ENCODE peak calls at places on chromosome 9, in eight cellular contexts. Y is cardiac muscle cell; F is fibroblast of lung; V is A549; X is body of pancreas; B is CD8-positive, alpha-beta T cell; O is keratinocyte; M is right atrium auricular region. D is an unnamed sample.

GRCh38 chr9:77952641-77953341 is 78.8 kb downstream of the GNAQ start:
- DNase-seq in Y (peak), F (peak), V (no peak), X (no peak), B (no peak), O (no peak), M (no peak), D (no peak)

GRCh38 chr9:131107760-131108159 is 11.4 kb downstream of the AIF1L start:
- DNase-seq in Y (no peak), F (no peak), V (no peak), X (no peak), B (no peak), O (no peak), M (no peak), D (no peak)

GRCh38 chr9:134658378-134658955 is 16.9 kb downstream of the COL5A1 start:
- DNase-seq in Y (no peak), F (no peak), V (no peak), X (no peak), B (no peak), O (no peak), M (no peak), D (no peak)

GRCh38 chr9:71250626-71251025 is 129.2 kb upstream of the TRPM3 start:
- DNase-seq in Y (no peak), F (no peak), V (no peak), X (no peak), B (no peak), O (no peak), M (no peak), D (no peak)

GRCh38 chr9:126532019-126532462 is 81.7 kb upstream of the LMX1B start:
- DNase-seq in Y (peak), F (peak), V (no peak), X (no peak), B (no peak), O (no peak), M (peak), D (no peak)

GRCh38 chr9:110521211-110521610 is 58.3 kb downstream of the SVEP1 start:
- DNase-seq in Y (no peak), F (no peak), V (no peak), X (no peak), B (no peak), O (no peak), M (no peak), D (no peak)

GRCh38 chr9:130474131-130474530 is 29.4 kb downstream of the ASS1 start:
- DNase-seq in Y (no peak), F (no peak), V (no peak), X (no peak), B (no peak), O (no peak), M (no peak), D (no peak)

GRCh38 chr9:69104830-69105527 is 69.1 kb upstream of the TJP2 start:
- DNase-seq in Y (no peak), F (no peak), V (no peak), X (peak), B (no peak), O (no peak), M (no peak), D (no peak)

GRCh38 chr9:109519366-109519765 is 21.3 kb upstream of the PTPN3 start:
- DNase-seq in Y (no peak), F (no peak), V (no peak), X (no peak), B (no peak), O (no peak), M (no peak), D (no peak)

GRCh38 chr9:130243882-130244170 is 21.7 kb upstream of the HMCN2 start:
- DNase-seq in Y (no peak), F (no peak), V (no peak), X (no peak), B (no peak), O (no peak), M (no peak), D (no peak)

GRCh38 chr9:117779760-117780159 is 75.6 kb downstream of the TLR4 start:
- DNase-seq in Y (peak), F (no peak), V (no peak), X (no peak), B (no peak), O (no peak), M (no peak), D (no peak)

GRCh38 chr9:34599546-34599945 is 10.0 kb upstream of the CNTFR start:
- DNase-seq in Y (no peak), F (no peak), V (no peak), X (no peak), B (no peak), O (no peak), M (no peak), D (no peak)

GRCh38 chr9:88953401-88954029 is 37.8 kb upstream of the S1PR3 start:
- DNase-seq in Y (peak), F (peak), V (no peak), X (no peak), B (no peak), O (no peak), M (no peak), D (no peak)

GRCh38 chr9:136281421-136282271 is 22.2 kb downstream of the CCDC187 start:
- DNase-seq in Y (no peak), F (no peak), V (no peak), X (no peak), B (no peak), O (no peak), M (no peak), D (no peak)

GRCh38 chr9:110875275-110875674 is 163.0 kb downstream of the LPAR1 start:
- DNase-seq in Y (no peak), F (no peak), V (no peak), X (peak), B (no peak), O (no peak), M (peak), D (peak)

GRCh38 chr9:38649731-38650363 is 29.5 kb upstream of the ANKRD18A start:
- DNase-seq in Y (no peak), F (no peak), V (no peak), X (no peak), B (no peak), O (no peak), M (no peak), D (no peak)

GRCh38 chr9:135588371-135588770 is 26.8 kb downstream of the PAEP start:
- DNase-seq in Y (no peak), F (no peak), V (no peak), X (no peak), B (no peak), O (no peak), M (peak), D (peak)

GRCh38 chr9:18422296-18423036 is 51.5 kb upstream of the ADAMTSL1 start:
- DNase-seq in Y (no peak), F (no peak), V (no peak), X (no peak), B (no peak), O (no peak), M (no peak), D (no peak)

GRCh38 chr9:136721339-136722092 is 9.1 kb downstream of the DIPK1B start:
- DNase-seq in Y (no peak), F (peak), V (no peak), X (no peak), B (no peak), O (no peak), M (peak), D (no peak)

GRCh38 chr9:134637241-134637640 is 4.4 kb upstream of the COL5A1 start:
- DNase-seq in Y (no peak), F (peak), V (no peak), X (no peak), B (no peak), O (no peak), M (no peak), D (no peak)

GRCh38 chr9:89477811-89478583 is 19.9 kb downstream of the SEMA4D start:
- DNase-seq in Y (peak), F (no peak), V (no peak), X (peak), B (peak), O (no peak), M (no peak), D (no peak)

GRCh38 chr9:70131296-70131695 is 87.6 kb downstream of the MAMDC2 start:
- DNase-seq in Y (no peak), F (no peak), V (no peak), X (no peak), B (no peak), O (no peak), M (no peak), D (no peak)

GRCh38 chr9:23621166-23621565 is 204.9 kb downstream of the ELAVL2 start:
- DNase-seq in Y (no peak), F (no peak), V (no peak), X (no peak), B (no peak), O (peak), M (no peak), D (no peak)

GRCh38 chr9:80163889-80164288 is 592.1 kb downstream of the TLE4 start:
- DNase-seq in Y (no peak), F (no peak), V (no peak), X (no peak), B (no peak), O (no peak), M (no peak), D (no peak)

GRCh38 chr9:20290287-20290686 is 332.0 kb downstream of the MLLT3 start:
- DNase-seq in Y (no peak), F (no peak), V (no peak), X (no peak), B (no peak), O (no peak), M (no peak), D (no peak)

GRCh38 chr9:114775981-114776380 is 29.9 kb downstream of the TNFSF15 start:
- DNase-seq in Y (no peak), F (no peak), V (no peak), X (no peak), B (no peak), O (no peak), M (no peak), D (no peak)

GRCh38 chr9:138024131-138024530 is 146.5 kb downstream of the CACNA1B start:
- DNase-seq in Y (no peak), F (no peak), V (no peak), X (no peak), B (no peak), O (no peak), M (peak), D (no peak)

GRCh38 chr9:126378761-126379160 is 52.1 kb downstream of the MVB12B start:
- DNase-seq in Y (no peak), F (no peak), V (no peak), X (no peak), B (no peak), O (no peak), M (no peak), D (no peak)

GRCh38 chr9:122176916-122177315 is 17.2 kb downstream of the MORN5 start:
- DNase-seq in Y (no peak), F (no peak), V (no peak), X (no peak), B (no peak), O (no peak), M (no peak), D (peak)

DNA sequence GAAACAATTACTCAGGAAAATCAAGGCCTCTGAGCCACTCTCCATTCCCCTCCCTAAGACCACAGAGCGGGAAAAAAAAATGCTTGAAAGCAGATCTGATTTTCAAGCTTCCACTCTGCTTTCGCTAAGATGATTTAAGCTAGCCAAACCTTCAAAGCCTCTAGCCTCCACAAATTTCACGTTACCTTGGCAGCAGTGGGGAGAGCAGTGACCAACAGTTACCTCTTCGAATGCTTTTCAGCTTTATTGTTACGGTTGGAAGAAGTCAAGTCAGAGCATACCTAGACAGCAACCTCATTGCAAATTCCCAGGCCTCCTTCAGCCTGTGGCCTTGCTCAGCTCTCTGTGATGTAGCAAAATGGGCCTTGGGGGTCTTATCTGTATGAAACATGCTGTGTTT is 89.6 kb downstream of the FRMD3 start:
- DNase-seq in Y (no peak), F (no peak), V (no peak), X (no peak), B (no peak), O (no peak), M (no peak), D (no peak)
- H3K27ac ChIP-seq in Y (no peak), F (no peak), V (no peak), X (no peak), B (no peak), O (no peak), M (no peak), D (no peak)

DNA sequence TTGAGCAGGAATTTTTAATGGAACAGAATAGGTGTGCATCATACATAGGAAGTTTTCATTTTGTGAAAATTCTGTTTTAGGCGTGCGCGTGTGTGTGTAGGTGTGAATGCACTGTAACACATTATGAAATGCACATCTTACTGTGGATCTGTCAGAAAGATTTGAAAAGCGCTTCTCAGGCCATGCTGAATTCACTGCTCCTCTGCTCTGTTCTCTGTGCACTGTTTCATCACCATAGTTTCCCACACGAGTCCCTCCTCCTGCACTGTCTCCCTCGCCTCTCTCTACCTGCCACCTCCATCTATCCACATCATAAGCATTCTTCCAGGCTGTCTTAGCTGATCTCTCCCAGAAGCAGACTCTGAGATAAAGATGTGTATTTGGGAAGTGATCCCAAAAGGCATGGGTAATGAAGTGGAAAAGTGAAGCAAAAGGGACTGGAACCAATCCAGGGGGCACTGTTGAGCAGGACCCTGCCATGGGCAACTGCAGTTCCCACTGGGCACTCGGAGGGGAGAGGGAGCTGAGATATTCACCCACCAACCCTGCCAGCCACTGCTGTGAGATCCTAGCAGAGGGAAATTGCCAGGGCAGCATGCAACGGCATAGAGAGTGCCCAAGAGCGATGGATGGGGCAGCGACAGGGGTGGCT is 65.9 kb downstream of the GABBR2 start:
- DNase-seq in Y (no peak), F (no peak), V (no peak), X (no peak), B (no peak), O (no peak), M (no peak), D (no peak)
- TF ChIP-seq CTCF in Y (no peak), F (no peak), V (no peak), X (no peak), B (no peak), O (no peak), M (no peak), D (no peak)

GRCh38 chr9:113613815-113614413 is 150.4 kb downstream of the RGS3 start:
- DNase-seq in Y (no peak), F (no peak), V (no peak), X (no peak), B (no peak), O (no peak), M (no peak), D (no peak)
- H3K27ac ChIP-seq in Y (no peak), F (no peak), V (no peak), X (no peak), B (no peak), O (no peak), M (no peak), D (peak)

GRCh38 chr9:5712651-5713360 is 83.9 kb downstream of the RIC1 start:
- DNase-seq in Y (no peak), F (no peak), V (no peak), X (no peak), B (no peak), O (no peak), M (no peak), D (no peak)

GRCh38 chr9:5718296-5719032 is 89.6 kb downstream of the RIC1 start:
- DNase-seq in Y (no peak), F (no peak), V (no peak), X (no peak), B (no peak), O (no peak), M (no peak), D (no peak)

GRCh38 chr9:5719546-5719945 is 90.6 kb downstream of the RIC1 start:
- DNase-seq in Y (no peak), F (peak), V (no peak), X (no peak), B (no peak), O (no peak), M (no peak), D (no peak)

GRCh38 chr9:5715548-5716127 is 86.7 kb downstream of the RIC1 start:
- DNase-seq in Y (no peak), F (no peak), V (no peak), X (no peak), B (no peak), O (no peak), M (no peak), D (no peak)

GRCh38 chr9:5714501-5715401 is 85.8 kb downstream of the RIC1 start:
- DNase-seq in Y (peak), F (peak), V (no peak), X (no peak), B (no peak), O (no peak), M (no peak), D (no peak)
- TF ChIP-seq CTCF in Y (peak), F (peak), V (peak), X (peak), B (peak), O (no peak), M (no peak), D (no peak)

GRCh38 chr9:503881-504852 is 289.5 kb downstream of the DOCK8 start:
- DNase-seq in Y (peak), F (peak), V (peak), X (peak), B (peak), O (peak), M (peak), D (peak)

GRCh38 chr9:503331-503730 is 288.7 kb downstream of the DOCK8 start:
- DNase-seq in Y (no peak), F (no peak), V (no peak), X (no peak), B (no peak), O (no peak), M (no peak), D (no peak)

DNA sequence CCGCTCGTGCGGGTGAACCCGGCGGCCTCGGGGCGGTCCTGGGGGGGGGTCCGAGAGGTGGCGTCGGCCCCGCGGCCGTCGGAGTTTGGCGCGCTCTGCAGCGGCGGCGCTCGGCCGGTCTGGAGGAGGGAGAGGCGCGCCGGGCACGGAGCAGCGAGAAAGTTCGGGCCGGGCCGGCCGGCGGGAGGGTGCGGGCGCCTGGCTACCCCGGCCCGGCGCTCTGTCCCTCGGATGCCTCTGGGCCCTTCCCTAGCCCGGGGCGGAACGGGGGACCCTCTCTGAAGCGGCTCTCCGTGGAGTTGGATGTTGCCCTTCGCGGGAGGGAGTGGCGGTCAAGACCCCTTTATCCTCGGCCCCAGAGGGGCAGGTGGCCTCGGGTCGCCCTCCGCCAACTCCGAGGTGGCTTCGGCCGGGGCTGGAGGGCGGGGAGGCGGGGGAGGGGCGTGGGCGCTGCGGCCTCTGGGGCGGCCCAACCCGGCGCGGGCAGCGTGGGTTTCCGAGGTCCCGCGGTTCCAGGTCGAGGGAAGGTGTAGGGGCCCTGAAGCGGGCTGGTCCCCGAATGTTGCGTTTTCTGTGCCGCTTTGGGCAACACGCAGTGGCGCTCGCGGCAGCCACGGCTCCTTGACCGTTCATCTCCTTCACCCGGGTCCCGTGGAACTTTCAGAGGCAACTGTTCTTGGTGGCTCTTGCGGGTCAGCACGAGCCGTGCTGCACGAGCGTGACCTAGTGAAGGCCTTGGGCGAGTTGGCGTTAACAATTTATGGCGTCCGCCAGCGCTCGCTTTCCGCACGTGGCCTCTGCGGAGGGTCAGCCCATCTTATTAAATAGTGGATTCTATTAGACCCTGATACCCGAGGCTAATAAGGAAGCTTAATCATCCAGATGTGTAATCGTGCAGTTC is 290.5 kb downstream of the DOCK8 start:
- DNase-seq in Y (peak), F (no peak), V (peak), X (peak), B (peak), O (no peak), M (peak), D (no peak)
- H3K27ac ChIP-seq in Y (peak), F (no peak), V (peak), X (peak), B (no peak), O (peak), M (peak), D (peak)